ENCODE peak calls at places on chromosomes 16 and 17, in four cellular contexts. One of them, this sample, is unnamed.

GRCh38 chr17:16379654-16380053 is 1.2 kb upstream of the UBB start:
- DNase-seq in GM19239: no peak
- DNase-seq in A673: no peak
- DNase-seq in A172: no peak
- DNase-seq in this sample: no peak

GRCh38 chr16:53257001-53257400 is 177.3 kb upstream of the RBL2 start:
- DNase-seq in A673: no peak
- DNase-seq in GM19239: no peak
- DNase-seq in A172: peak
- DNase-seq in this sample: no peak

GRCh38 chr16:58332997-58333700 is 38.3 kb upstream of the PRSS54 start:
- DNase-seq in A172: no peak
- DNase-seq in GM19239: no peak
- DNase-seq in A673: no peak
- DNase-seq in this sample: no peak

GRCh38 chr16:51624083-51624775 is 473.2 kb upstream of the SALL1 start:
- DNase-seq in A673: peak
- DNase-seq in A172: peak
- DNase-seq in GM19239: no peak
- DNase-seq in this sample: no peak

GRCh38 chr16:64711596-64711995 is 410.3 kb downstream of the CDH11 start:
- DNase-seq in A673: no peak
- DNase-seq in A172: no peak
- DNase-seq in GM19239: no peak
- DNase-seq in this sample: no peak

GRCh38 chr16:50303605-50304466 is 37.5 kb downstream of the ADCY7 start:
- DNase-seq in GM19239: no peak
- DNase-seq in A673: no peak
- DNase-seq in A172: peak
- DNase-seq in this sample: no peak

GRCh38 chr16:84768061-84768797 is 51.6 kb upstream of the CRISPLD2 start:
- DNase-seq in GM19239: no peak
- DNase-seq in A172: no peak
- DNase-seq in A673: no peak
- DNase-seq in this sample: no peak

GRCh38 chr16:82979406-82980111 is 352.8 kb downstream of the CDH13 start:
- DNase-seq in A673: no peak
- DNase-seq in A172: no peak
- DNase-seq in GM19239: no peak
- DNase-seq in this sample: no peak

GRCh38 chr17:34484193-34484733 is 95.1 kb upstream of the TMEM132E start:
- DNase-seq in A673: no peak
- DNase-seq in A172: no peak
- DNase-seq in GM19239: no peak
- DNase-seq in this sample: no peak

GRCh38 chr17:78316867-78317816 is 42.7 kb downstream of the SOCS3 start:
- DNase-seq in GM19239: peak
- DNase-seq in A673: peak
- DNase-seq in A172: peak
- DNase-seq in this sample: no peak

GRCh38 chr17:43356999-43357398 is 41.8 kb upstream of the ARL4D start:
- DNase-seq in A172: peak
- DNase-seq in A673: no peak
- DNase-seq in GM19239: no peak
- DNase-seq in this sample: no peak

GRCh38 chr17:65723356-65723928 is 162.0 kb upstream of the AXIN2 start:
- DNase-seq in A172: no peak
- DNase-seq in GM19239: no peak
- DNase-seq in A673: no peak
- DNase-seq in this sample: no peak

GRCh38 chr17:43085489-43085888 is 39.7 kb downstream of the BRCA1 start:
- DNase-seq in GM19239: no peak
- DNase-seq in A172: no peak
- DNase-seq in A673: no peak
- DNase-seq in this sample: no peak

GRCh38 chr16:1309888-1310831 is 724 bp downstream of the UBE2I start:
- DNase-seq in GM19239: peak
- DNase-seq in A172: no peak
- DNase-seq in A673: no peak
- DNase-seq in this sample: peak

GRCh38 chr16:58348986-58349385 is 43.3 kb upstream of the GINS3 start:
- DNase-seq in A673: no peak
- DNase-seq in GM19239: no peak
- DNase-seq in A172: no peak
- DNase-seq in this sample: no peak

GRCh38 chr16:15946257-15947044 is 3.0 kb upstream of the ABCC1 start:
- DNase-seq in A172: peak
- DNase-seq in A673: peak
- DNase-seq in GM19239: no peak
- DNase-seq in this sample: no peak

GRCh38 chr17:82145550-82146165 is 47.6 kb upstream of the FASN start:
- DNase-seq in A673: no peak
- DNase-seq in A172: no peak
- DNase-seq in GM19239: no peak
- DNase-seq in this sample: no peak

GRCh38 chr17:45873728-45874127 is 20.6 kb upstream of the MAPT start:
- DNase-seq in A172: no peak
- DNase-seq in A673: peak
- DNase-seq in GM19239: no peak
- DNase-seq in this sample: no peak

GRCh38 chr17:1976000-1976682 is 49.0 kb downstream of the RTN4RL1 start:
- DNase-seq in A673: no peak
- DNase-seq in GM19239: no peak
- DNase-seq in A172: no peak
- DNase-seq in this sample: no peak

GRCh38 chr16:86357950-86358349 is 152.4 kb upstream of the FOXF1 start:
- DNase-seq in GM19239: no peak
- DNase-seq in A172: no peak
- DNase-seq in A673: no peak
- DNase-seq in this sample: no peak

GRCh38 chr16:8863594-8864424 is 5.0 kb downstream of the CARHSP1 start:
- DNase-seq in A172: no peak
- DNase-seq in A673: no peak
- DNase-seq in GM19239: no peak
- DNase-seq in this sample: no peak

GRCh38 chr17:46986401-46986800 is 7.3 kb upstream of the RPRML start:
- DNase-seq in A172: no peak
- DNase-seq in A673: no peak
- DNase-seq in GM19239: no peak
- DNase-seq in this sample: no peak

GRCh38 chr17:47229535-47230443 is 20.6 kb downstream of the MYL4 start:
- DNase-seq in A172: peak
- DNase-seq in A673: peak
- DNase-seq in GM19239: peak
- DNase-seq in this sample: peak